ENCODE peak calls at places on chromosomes 5 and 9, in five cellular contexts. Y is fibroblast of mammary gland, U is HT1080, T is heart right ventricle, N is NCI-H510A. Z is an unnamed sample.

GRCh38 chr5:149962040-149962439 is 1.5 kb downstream of the SLC26A2 start:
- DNase-seq in N (no peak), U (peak), T (no peak), Y (peak), Z (no peak)

GRCh38 chr9:124600407-124600806 is 93.2 kb upstream of the NR5A1 start:
- DNase-seq in U (no peak), Y (peak), N (no peak), T (no peak), Z (no peak)

GRCh38 chr9:84297162-84297821 is 43.3 kb downstream of the SLC28A3 start:
- DNase-seq in T (no peak), N (no peak), U (peak), Y (peak), Z (no peak)

GRCh38 chr9:69035438-69036316 is at the start of gene FXN:
- DNase-seq in U (peak), T (peak), N (peak), Y (peak), Z (peak)

GRCh38 chr9:136941231-136942111 is 3.1 kb downstream of the FBXW5 start:
- DNase-seq in Y (no peak), N (no peak), U (no peak), T (no peak), Z (no peak)

GRCh38 chr5:147906326-147907095 is at the start of gene C5orf46:
- DNase-seq in N (no peak), Y (peak), T (no peak), U (peak), Z (no peak)

GRCh38 chr9:103471241-103471640 is 476.1 kb downstream of the CYLC2 start:
- DNase-seq in Y (no peak), U (peak), N (no peak), T (no peak), Z (no peak)

GRCh38 chr5:74673011-74673790 is 11.8 kb upstream of the HEXB start:
- DNase-seq in N (peak), T (no peak), U (peak), Y (peak), Z (no peak)

GRCh38 chr5:172377856-172378255 is 76.5 kb downstream of the SH3PXD2B start:
- DNase-seq in N (no peak), T (no peak), U (no peak), Y (no peak), Z (no peak)

GRCh38 chr9:126844085-126844484 is 16.4 kb upstream of the ZBTB34 start:
- DNase-seq in Y (peak), T (no peak), N (no peak), U (peak), Z (no peak)

GRCh38 chr5:178420424-178420823 is 169.8 kb downstream of the COL23A1 start:
- DNase-seq in T (no peak), Y (no peak), U (no peak), N (no peak), Z (no peak)

GRCh38 chr5:122126177-122126701 is 3.1 kb upstream of the ZNF474 start:
- DNase-seq in T (no peak), U (peak), N (no peak), Y (peak), Z (no peak)

GRCh38 chr5:59335544-59335943 is 558.0 kb downstream of the PDE4D start:
- DNase-seq in T (no peak), U (no peak), Y (no peak), N (no peak), Z (no peak)

GRCh38 chr5:153456354-153456753 is 34.1 kb upstream of the GRIA1 start:
- DNase-seq in T (no peak), Y (no peak), N (no peak), U (no peak), Z (no peak)

GRCh38 chr5:32283539-32284377 is 29.0 kb downstream of the MTMR12 start:
- DNase-seq in N (no peak), Y (peak), T (no peak), U (peak), Z (no peak)

GRCh38 chr5:129094087-129094923 is at the start of gene ISOC1:
- DNase-seq in N (peak), T (peak), U (peak), Y (peak), Z (peak)

GRCh38 chr5:31809037-31809910 is 170.3 kb downstream of the PDZD2 start:
- DNase-seq in U (peak), T (peak), Y (peak), N (peak), Z (peak)

GRCh38 chr5:13412040-13412595 is 532.4 kb downstream of the DNAH5 start:
- DNase-seq in Y (no peak), N (no peak), T (no peak), U (no peak), Z (no peak)

Z was measured in upper lobe of right lung.